ENCODE peak calls at places on chromosomes 5 and 9, in nine cellular contexts. A is right atrium auricular region, N is adipocyte, Z is H1, O is pancreas, I is PC-3, U is right cardiac atrium, G is left ventricle myocardium inferior, D is mammary epithelial cell. V is an unnamed sample.
A peak's percentile ranks its signal among the peaks of the same experiment; 100 is the strongest.

GRCh38 chr9:94949330-94949729 is 222.8 kb downstream of the AOPEP start:
- DNase-seq in A (no peak), N (no peak), Z (no peak), O (no peak), I (no peak), U (no peak), G (no peak), D (no peak), V (no peak)

GRCh38 chr5:142829821-142830220 is 59.6 kb downstream of the ARHGAP26 start:
- DNase-seq in A (no peak), N (no peak), Z (no peak), O (no peak), I (peak; percentile 37), U (no peak), G (no peak), D (peak; percentile 34), V (no peak)

GRCh38 chr9:129053020-129053419 is 16.6 kb downstream of the MIGA2 start:
- DNase-seq in A (no peak), N (no peak), Z (no peak), O (no peak), I (no peak), U (no peak), G (no peak), D (no peak), V (no peak)

GRCh38 chr5:151082976-151083651 is 2.3 kb upstream of the TNIP1 start:
- DNase-seq in A (no peak), N (no peak), Z (no peak), O (no peak), I (peak; percentile 90), U (no peak), G (no peak), D (peak; percentile 97), V (no peak)

GRCh38 chr5:155082401-155082800 is 68.8 kb downstream of the KIF4B start:
- DNase-seq in A (no peak), N (peak; percentile 42), Z (no peak), O (no peak), I (peak; percentile 21), U (no peak), G (no peak), D (peak; percentile 54), V (no peak)

GRCh38 chr5:95856501-95856981 is 34.0 kb upstream of the GLRX start:
- DNase-seq in A (no peak), N (no peak), Z (no peak), O (no peak), I (no peak), U (no peak), G (no peak), D (no peak), V (no peak)

GRCh38 chr5:35783551-35783950 is 73.1 kb upstream of the IL7R start:
- DNase-seq in A (no peak), N (no peak), Z (no peak), O (no peak), I (no peak), U (no peak), G (no peak), D (no peak), V (no peak)

GRCh38 chr9:20340161-20340861 is 282.0 kb downstream of the MLLT3 start:
- DNase-seq in A (no peak), N (no peak), Z (no peak), O (no peak), I (no peak), U (no peak), G (no peak), D (no peak), V (no peak)

DNA sequence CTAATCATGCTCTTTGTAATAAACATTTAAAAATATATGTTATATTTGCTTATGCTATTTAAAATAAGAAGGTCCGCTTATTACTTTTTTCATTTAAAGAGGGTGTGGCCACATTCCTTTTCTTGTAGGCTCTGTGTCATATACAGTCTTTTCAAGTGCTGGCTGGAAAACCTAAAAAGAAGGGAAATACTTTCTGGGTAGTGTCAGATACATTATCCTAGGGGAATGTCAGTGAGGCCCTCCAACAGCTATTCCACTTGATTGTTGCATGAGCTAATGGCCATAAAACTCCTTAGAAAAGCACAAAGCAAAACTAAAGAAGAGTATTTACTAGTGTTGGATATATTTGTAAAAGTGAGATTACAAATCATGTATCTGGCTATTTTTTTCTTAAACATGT is 780 bp downstream of the ANXA1 start:
- DNase-seq in A (no peak), N (peak; percentile 75), Z (no peak), O (no peak), I (peak; percentile 71), U (no peak), G (no peak), D (no peak), V (no peak)
- H3K4me3 ChIP-seq in A (peak overlapping the region; percentile 44), N (peak overlapping the region; percentile 95), Z (no peak overlapping the region), O (no peak overlapping the region), I (peak overlapping the region; percentile 86), U (peak overlapping the region; percentile 99), G (peak overlapping the region; percentile 69), D (peak overlapping the region; percentile 99), V (peak overlapping the region; percentile 67)

GRCh38 chr5:130158036-130158435 is 253.8 kb downstream of the CHSY3 start:
- DNase-seq in A (no peak), N (no peak), Z (no peak), O (no peak), I (no peak), U (no peak), G (no peak), D (no peak), V (no peak)

GRCh38 chr5:130151239-130151638 is 247.0 kb downstream of the CHSY3 start:
- DNase-seq in A (no peak), N (no peak), Z (no peak), O (no peak), I (no peak), U (no peak), G (no peak), D (peak; percentile 56), V (no peak)

DNA sequence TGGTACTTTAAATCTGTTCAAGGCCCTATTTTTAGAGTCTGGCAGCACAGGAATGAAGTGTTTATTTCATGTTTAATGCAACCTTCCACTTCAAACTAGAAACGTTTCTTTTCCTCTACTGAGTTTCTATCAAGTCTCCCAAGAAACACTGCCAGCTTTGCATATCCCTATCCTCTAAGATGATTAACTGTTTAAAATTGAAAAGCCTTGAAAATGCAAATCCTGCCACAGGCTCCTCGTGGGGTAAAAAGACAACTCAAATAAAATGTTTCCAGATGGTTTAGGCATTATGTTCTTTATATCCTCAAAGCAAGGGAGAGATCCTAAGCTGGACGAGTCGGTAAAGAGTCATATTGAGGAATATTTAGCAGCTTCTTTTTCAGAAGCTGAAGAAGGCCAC is 251.1 kb downstream of the CHSY3 start:
- DNase-seq in A (no peak), N (peak; percentile 54), Z (no peak), O (no peak), I (no peak), U (no peak), G (no peak), D (no peak), V (no peak)
- H3K4me3 ChIP-seq in A (no peak overlapping the region), N (no peak overlapping the region), Z (no peak overlapping the region), O (no peak overlapping the region), I (no peak overlapping the region), U (no peak overlapping the region), G (no peak overlapping the region), D (no peak overlapping the region), V (no peak overlapping the region)

GRCh38 chr5:86689103-86689729 is 71.5 kb downstream of the COX7C start:
- DNase-seq in A (no peak), N (no peak), Z (no peak), O (no peak), I (no peak), U (no peak), G (no peak), D (no peak), V (no peak)
- H3K4me3 ChIP-seq in A (no peak overlapping the region), N (no peak overlapping the region), Z (no peak overlapping the region), O (no peak overlapping the region), I (no peak overlapping the region), U (no peak overlapping the region), G (no peak overlapping the region), D (no peak overlapping the region), V (no peak overlapping the region)

DNA sequence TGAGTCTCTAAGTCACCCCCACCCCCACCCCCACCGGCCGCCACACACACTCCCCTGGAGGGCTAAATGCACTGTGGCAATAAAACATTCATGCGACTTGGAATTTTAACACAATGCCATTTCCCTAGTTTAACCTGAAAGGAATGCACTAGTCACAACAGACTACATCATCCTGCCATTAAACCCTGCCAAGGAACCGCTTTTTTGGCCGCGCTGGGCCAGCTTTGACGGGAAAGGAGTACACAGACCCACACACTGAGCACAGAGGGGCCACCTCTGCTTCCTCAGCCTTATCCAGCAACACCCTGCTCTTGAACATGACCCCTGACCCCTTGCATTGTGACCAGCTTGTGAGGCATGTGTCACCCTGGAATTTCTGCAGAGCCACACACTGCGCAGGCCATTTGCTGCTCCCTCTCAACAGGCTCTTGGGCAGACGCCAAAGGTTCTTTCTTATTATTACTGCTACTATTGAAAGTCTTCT is 165.3 kb downstream of the BNC2 start:
- DNase-seq in A (peak; percentile 98), N (peak; percentile 88), Z (peak; percentile 70), O (peak; percentile 28), I (peak; percentile 95), U (peak; percentile 94), G (peak; percentile 83), D (peak; percentile 21), V (no peak)
- H3K4me3 ChIP-seq in A (peak overlapping the region; percentile 37), N (peak overlapping the region; percentile 81), Z (no peak overlapping the region), O (no peak overlapping the region), I (peak overlapping the region; percentile 70), U (peak overlapping the region; percentile 43), G (peak overlapping the region; percentile 57), D (no peak overlapping the region), V (no peak overlapping the region)

GRCh38 chr5:141180313-141180712 is 1.9 kb upstream of the PCDHB16 start:
- DNase-seq in A (no peak), N (no peak), Z (no peak), O (no peak), I (no peak), U (no peak), G (no peak), D (no peak), V (no peak)

GRCh38 chr5:141186897-141187512 is at the start of gene PCDHB9:
- DNase-seq in A (no peak), N (peak; percentile 79), Z (no peak), O (no peak), I (peak; percentile 47), U (no peak), G (no peak), D (peak; percentile 17), V (no peak)

GRCh38 chr5:141182248-141182647 is at the start of gene PCDHB16:
- DNase-seq in A (peak; percentile 63), N (peak; percentile 69), Z (no peak), O (no peak), I (no peak), U (no peak), G (no peak), D (peak; percentile 3), V (no peak)
- H3K4me3 ChIP-seq in A (peak within 1 kb of the TSS; percentile 40), N (peak within 1 kb of the TSS; percentile 78), Z (peak within 1 kb of the TSS; percentile 14), O (no peak within 1 kb of the TSS), I (no peak within 1 kb of the TSS), U (peak within 1 kb of the TSS; percentile 43), G (peak within 1 kb of the TSS; percentile 57), D (no peak within 1 kb of the TSS), V (no peak within 1 kb of the TSS)

DNA sequence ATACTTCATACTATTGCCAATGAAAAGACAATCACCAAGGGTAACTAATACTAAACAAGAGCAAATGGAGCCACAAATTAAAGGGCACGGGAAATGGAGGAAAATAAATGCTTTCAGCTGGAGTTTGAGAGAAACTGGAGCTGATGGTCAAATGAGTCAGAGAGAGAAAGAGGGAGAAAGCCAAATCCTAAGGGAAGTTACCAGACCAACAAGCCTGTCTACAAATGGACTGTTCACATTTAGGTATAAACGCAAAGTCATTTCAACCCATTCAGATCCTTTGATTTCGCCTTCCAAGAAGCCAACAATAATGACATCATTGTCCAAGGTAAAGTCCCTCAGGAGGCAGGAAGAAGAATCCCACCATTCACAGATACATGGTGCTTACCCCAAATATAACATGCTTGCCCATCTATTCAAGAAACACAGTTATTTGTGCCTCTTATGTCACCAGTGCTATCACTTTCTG is 351.8 kb downstream of the RAB3C start:
- DNase-seq in A (no peak), N (no peak), Z (no peak), O (no peak), I (no peak), U (no peak), G (no peak), D (no peak), V (no peak)
- H3K4me3 ChIP-seq in A (no peak overlapping the region), N (peak overlapping the region; percentile 63), Z (no peak overlapping the region), O (no peak overlapping the region), I (no peak overlapping the region), U (no peak overlapping the region), G (no peak overlapping the region), D (no peak overlapping the region), V (peak overlapping the region; percentile 18)